ENCODE peak calls at places on chromosomes 12 and 14, in four cellular contexts. One of them, this sample, is unnamed.

GRCh38 chr14:79037593-79037992 is 867.4 kb downstream of the NRXN3 start:
- DNase-seq in transverse colon: no peak
- DNase-seq in pancreas: peak; percentile 28
- DNase-seq in activated T-cell treated with anti-CD3 and anti-CD28 coated beads for 1 hour: no peak
- DNase-seq in this sample: no peak

GRCh38 chr12:30880061-30880460 is 46.5 kb upstream of the TSPAN11 start:
- DNase-seq in activated T-cell treated with anti-CD3 and anti-CD28 coated beads for 1 hour: no peak
- DNase-seq in pancreas: no peak
- DNase-seq in transverse colon: no peak
- DNase-seq in this sample: peak; percentile 35

GRCh38 chr12:57896139-57896436 is 45.3 kb upstream of the ATP23 start:
- DNase-seq in activated T-cell treated with anti-CD3 and anti-CD28 coated beads for 1 hour: no peak
- DNase-seq in transverse colon: no peak
- DNase-seq in pancreas: no peak
- DNase-seq in this sample: no peak

GRCh38 chr14:29446971-29447370 is 480.7 kb downstream of the PRKD1 start:
- DNase-seq in pancreas: no peak
- DNase-seq in activated T-cell treated with anti-CD3 and anti-CD28 coated beads for 1 hour: no peak
- DNase-seq in transverse colon: no peak
- DNase-seq in this sample: no peak

GRCh38 chr14:24398298-24398942 is 383 bp upstream of the NYNRIN start:
- DNase-seq in activated T-cell treated with anti-CD3 and anti-CD28 coated beads for 1 hour: no peak
- DNase-seq in pancreas: no peak
- DNase-seq in transverse colon: peak; percentile 48
- DNase-seq in this sample: no peak

GRCh38 chr12:14256139-14256538 is 109.3 kb upstream of the ATF7IP start:
- DNase-seq in pancreas: no peak
- DNase-seq in transverse colon: no peak
- DNase-seq in activated T-cell treated with anti-CD3 and anti-CD28 coated beads for 1 hour: peak; percentile 13
- DNase-seq in this sample: peak; percentile 41

GRCh38 chr12:79635676-79636075 is 55.1 kb downstream of the PAWR start:
- DNase-seq in pancreas: no peak
- DNase-seq in activated T-cell treated with anti-CD3 and anti-CD28 coated beads for 1 hour: no peak
- DNase-seq in transverse colon: no peak
- DNase-seq in this sample: no peak

GRCh38 chr12:12719496-12719895 is 2.3 kb downstream of the CDKN1B start:
- DNase-seq in transverse colon: no peak
- DNase-seq in activated T-cell treated with anti-CD3 and anti-CD28 coated beads for 1 hour: no peak
- DNase-seq in pancreas: no peak
- DNase-seq in this sample: no peak

GRCh38 chr12:122867701-122868461 is 28.0 kb downstream of the VPS37B start:
- DNase-seq in pancreas: peak; percentile 91
- DNase-seq in activated T-cell treated with anti-CD3 and anti-CD28 coated beads for 1 hour: no peak
- DNase-seq in transverse colon: peak; percentile 69
- DNase-seq in this sample: no peak

GRCh38 chr12:45435945-45436710 is 220.2 kb downstream of the ANO6 start:
- DNase-seq in transverse colon: no peak
- DNase-seq in pancreas: no peak
- DNase-seq in activated T-cell treated with anti-CD3 and anti-CD28 coated beads for 1 hour: no peak
- DNase-seq in this sample: no peak

GRCh38 chr12:130701402-130701744 is 14.7 kb downstream of the RIMBP2 start:
- DNase-seq in transverse colon: no peak
- DNase-seq in activated T-cell treated with anti-CD3 and anti-CD28 coated beads for 1 hour: no peak
- DNase-seq in pancreas: no peak
- DNase-seq in this sample: no peak

GRCh38 chr12:104737682-104738370 is 220.3 kb downstream of the SLC41A2 start:
- DNase-seq in activated T-cell treated with anti-CD3 and anti-CD28 coated beads for 1 hour: no peak
- DNase-seq in pancreas: no peak
- DNase-seq in transverse colon: no peak
- DNase-seq in this sample: no peak

GRCh38 chr14:49975286-49975685 is 82.4 kb downstream of the ARF6 start:
- DNase-seq in transverse colon: no peak
- DNase-seq in activated T-cell treated with anti-CD3 and anti-CD28 coated beads for 1 hour: no peak
- DNase-seq in pancreas: no peak
- DNase-seq in this sample: peak; percentile 89

GRCh38 chr14:94129111-94129757 is at the start of gene IFI27L2:
- DNase-seq in pancreas: peak; percentile 27
- DNase-seq in transverse colon: peak; percentile 74
- DNase-seq in activated T-cell treated with anti-CD3 and anti-CD28 coated beads for 1 hour: peak; percentile 46
- DNase-seq in this sample: peak; percentile 75

GRCh38 chr12:58920956-58921861 is 905 bp upstream of the LRIG3 start:
- DNase-seq in transverse colon: peak; percentile 24
- DNase-seq in activated T-cell treated with anti-CD3 and anti-CD28 coated beads for 1 hour: no peak
- DNase-seq in pancreas: no peak
- DNase-seq in this sample: no peak